ENCODE peak calls at places on chromosomes 4 and X, in seven cellular contexts. S is T-helper 9 cell; W is activated T-cell treated with anti-CD3 and anti-CD28 coated beads for 1 hour; B is activated CD4-positive, alpha-beta T cell treated with anti-CD3 and anti-CD28 coated beads, Interleukin-2, amount 50 U/mL, for 1 hour; A is upper lobe of right lung; J is AG20443; I is T-cell. O is an unnamed sample.

GRCh38 chr4:42954925-42955669 is 62.6 kb downstream of the GRXCR1 start:
- DNase-seq in S (no peak), W (no peak), B (no peak), A (no peak), J (no peak), I (no peak), O (peak; percentile 94)

GRCh38 chrX:153469811-153470410 is 465 bp downstream of the HAUS7 start:
- DNase-seq in S (no peak), W (no peak), B (no peak), A (no peak), J (peak; percentile 42), I (peak; percentile 36), O (no peak)

GRCh38 chrX:136220535-136220934 is 30.7 kb downstream of the MAP7D3 start:
- DNase-seq in S (no peak), W (no peak), B (no peak), A (no peak), J (no peak), I (no peak), O (no peak)

GRCh38 chrX:43971966-43972961 is 926 bp downstream of the NDP start:
- DNase-seq in S (no peak), W (no peak), B (no peak), A (no peak), J (no peak), I (no peak), O (peak; percentile 72)

GRCh38 chrX:134481339-134481738 is 21.4 kb downstream of the HPRT1 start:
- DNase-seq in S (no peak), W (no peak), B (no peak), A (no peak), J (no peak), I (no peak), O (no peak)

GRCh38 chr4:156968479-156968984 is 3.1 kb downstream of the PDGFC start:
- DNase-seq in S (no peak), W (no peak), B (no peak), A (no peak), J (peak; percentile 64), I (no peak), O (peak; percentile 38)

GRCh38 chrX:22314692-22315091 is 42.0 kb downstream of the CBLL2 start:
- DNase-seq in S (no peak), W (no peak), B (no peak), A (no peak), J (no peak), I (no peak), O (peak; percentile 11)

GRCh38 chr4:48311896-48312295 is 29.4 kb upstream of the SLAIN2 start:
- DNase-seq in S (no peak), W (no peak), B (no peak), A (no peak), J (no peak), I (no peak), O (no peak)

GRCh38 chr4:159101983-159102622 is 776 bp upstream of the RAPGEF2 start:
- DNase-seq in S (no peak), W (no peak), B (no peak), A (no peak), J (peak; percentile 12), I (no peak), O (peak; percentile 26)

GRCh38 chr4:32135642-32136041 is 1415.5 kb downstream of the PCDH7 start:
- DNase-seq in S (no peak), W (no peak), B (no peak), A (no peak), J (no peak), I (no peak), O (no peak)

GRCh38 chr4:33722800-33723511 is 2521.4 kb downstream of the ARAP2 start:
- DNase-seq in S (no peak), W (no peak), B (no peak), A (no peak), J (peak; percentile 15), I (no peak), O (peak; percentile 6)

GRCh38 chrX:123422875-123423274 is 238.8 kb downstream of the GRIA3 start:
- DNase-seq in S (no peak), W (no peak), B (no peak), A (no peak), J (peak; percentile 15), I (no peak), O (no peak)

GRCh38 chrX:154827194-154827593 is 7.3 kb downstream of the SMIM9 start:
- DNase-seq in S (no peak), W (no peak), B (no peak), A (no peak), J (no peak), I (no peak), O (no peak)

O was measured in G401.